ENCODE peak calls at places on chromosomes 4 and X, in five cellular contexts. I, G, M, W and N are unnamed samples.

GRCh38 chr4:88742561-88742960 is 44.9 kb upstream of the NAP1L5 start:
- DNase-seq in W (no peak), I (no peak), M (no peak), G (no peak), N (no peak)

GRCh38 chr4:15525080-15525479 is 55.4 kb downstream of the CC2D2A start:
- DNase-seq in G (no peak), I (no peak), M (no peak), W (no peak), N (no peak)

GRCh38 chrX:129472116-129472515 is 51.2 kb downstream of the SMARCA1 start:
- DNase-seq in W (no peak), M (no peak), G (no peak), I (no peak), N (no peak)

GRCh38 chr4:19583827-19584569 is 667.7 kb upstream of the SLIT2 start:
- DNase-seq in G (no peak), I (no peak), W (no peak), M (no peak), N (no peak)

GRCh38 chr4:29372971-29373370 is 1347.2 kb upstream of the PCDH7 start:
- DNase-seq in M (no peak), G (no peak), I (no peak), W (no peak), N (no peak)

GRCh38 chrX:50098241-50098640 is 102.6 kb downstream of the AKAP4 start:
- DNase-seq in M (no peak), I (no peak), W (no peak), G (no peak), N (no peak)

GRCh38 chr4:75512336-75513211 is 1.6 kb downstream of the RCHY1 start:
- DNase-seq in W (peak; percentile 31), M (peak; percentile 64), G (no peak), I (no peak), N (no peak)

GRCh38 chrX:41796577-41796976 is 72.6 kb downstream of the GPR82 start:
- DNase-seq in W (no peak), I (no peak), M (peak; percentile 35), G (no peak), N (no peak)

GRCh38 chrX:121581885-121582284 is 534.5 kb downstream of the GLUD2 start:
- DNase-seq in M (no peak), G (no peak), I (no peak), W (no peak), N (no peak)

GRCh38 chr4:125522588-125522987 is 207.8 kb downstream of the FAT4 start:
- DNase-seq in I (no peak), W (no peak), G (no peak), M (no peak), N (no peak)

GRCh38 chrX:10083809-10084208 is 73.0 kb upstream of the CLCN4 start:
- DNase-seq in M (no peak), W (no peak), G (no peak), I (no peak), N (no peak)

GRCh38 chr4:84167579-84167978 is 331.5 kb downstream of the NKX6-1 start:
- DNase-seq in G (no peak), I (no peak), M (no peak), W (no peak), N (no peak)

GRCh38 chr4:106287353-106287969 is 28.5 kb downstream of the TBCK start:
- DNase-seq in W (no peak), M (no peak), G (no peak), I (no peak), N (peak; percentile 42)

GRCh38 chrX:131942045-131942444 is 81.1 kb upstream of the STK26 start:
- DNase-seq in W (no peak), G (no peak), M (no peak), I (no peak), N (no peak)

GRCh38 chr4:19971829-19972228 is 279.9 kb upstream of the SLIT2 start:
- DNase-seq in W (no peak), I (no peak), M (no peak), G (no peak), N (no peak)

GRCh38 chr4:11914406-11914805 is 485.7 kb upstream of the HS3ST1 start:
- DNase-seq in G (no peak), I (peak; percentile 2), W (no peak), M (no peak), N (no peak)

GRCh38 chr4:139528377-139529005 is 27.5 kb downstream of the SETD7 start:
- DNase-seq in I (no peak), M (peak; percentile 79), G (no peak), W (peak; percentile 54), N (no peak)

GRCh38 chr4:17812125-17812524 is 1.3 kb downstream of the NCAPG start:
- DNase-seq in I (no peak), M (no peak), G (no peak), W (no peak), N (no peak)

GRCh38 chr4:124566030-124566429 is 146.5 kb downstream of the ANKRD50 start:
- DNase-seq in M (no peak), W (no peak), I (no peak), G (no peak), N (no peak)

GRCh38 chrX:15816453-15816838 is 26.2 kb downstream of the ZRSR2 start:
- DNase-seq in M (no peak), G (no peak), I (no peak), W (no peak), N (no peak)

GRCh38 chrX:13220916-13221315 is 98.9 kb downstream of the ATXN3L start:
- DNase-seq in W (no peak), G (no peak), I (no peak), M (peak; percentile 3), N (no peak)

GRCh38 chr4:143768007-143768591 is 67.6 kb upstream of the FREM3 start:
- DNase-seq in I (no peak), M (no peak), W (no peak), G (no peak), N (no peak)